ENCODE peak calls at places on chromosomes 12 and 14, in eight cellular contexts. F, A, K, S, H, B, Z and J are unnamed samples.

GRCh38 chr14:96811265-96811664 is 14.1 kb downstream of the VRK1 start:
- DNase-seq in H (no peak), F (no peak), A (no peak), B (no peak), K (no peak), S (no peak), Z (no peak), J (no peak)

GRCh38 chr12:32551058-32551457 is 128.0 kb upstream of the DNM1L start:
- DNase-seq in H (no peak), B (no peak), A (no peak), S (no peak), K (no peak), Z (no peak), F (no peak), J (no peak)

GRCh38 chr12:19945559-19946485 is 422.5 kb upstream of the PDE3A start:
- DNase-seq in F (no peak), A (no peak), K (no peak), H (no peak), B (no peak), S (no peak), Z (no peak), J (no peak)

GRCh38 chr12:64650762-64651161 is 40.5 kb downstream of the RASSF3 start:
- DNase-seq in K (peak), H (peak), Z (no peak), A (no peak), F (no peak), S (no peak), B (no peak), J (peak)

GRCh38 chr14:76117789-76118188 is 33.9 kb upstream of the GPATCH2L start:
- DNase-seq in Z (no peak), B (no peak), S (no peak), A (no peak), K (no peak), F (no peak), H (no peak), J (no peak)

GRCh38 chr14:63551338-63551737 is 8.2 kb upstream of the PPP2R5E start:
- DNase-seq in B (no peak), F (no peak), H (no peak), S (no peak), Z (no peak), A (no peak), K (no peak), J (no peak)

GRCh38 chr12:70359458-70360197 is 6.5 kb upstream of the KCNMB4 start:
- DNase-seq in B (no peak), Z (no peak), S (no peak), H (no peak), A (no peak), K (no peak), F (no peak), J (no peak)

GRCh38 chr12:34396006-34396860 is 373.9 kb downstream of the ALG10 start:
- DNase-seq in B (no peak), A (no peak), S (peak), F (no peak), K (no peak), Z (peak), H (no peak), J (no peak)

GRCh38 chr12:89524201-89525001 is at the start of gene GALNT4:
- DNase-seq in A (peak), K (peak), H (peak), S (peak), F (peak), B (peak), Z (peak), J (peak)

GRCh38 chr12:10388611-10389010 is 1.2 kb downstream of the KLRK1 start:
- DNase-seq in K (no peak), H (no peak), A (no peak), B (no peak), S (no peak), F (no peak), Z (no peak), J (no peak)

GRCh38 chr12:113439606-113440030 is 17.4 kb downstream of the SDSL start:
- DNase-seq in F (peak), B (peak), Z (peak), K (no peak), H (peak), S (no peak), A (no peak), J (no peak)

GRCh38 chr12:47742253-47742825 is 16.3 kb downstream of the RAPGEF3 start:
- DNase-seq in H (peak), K (no peak), S (peak), A (peak), Z (peak), B (peak), F (peak), J (peak)